ENCODE peak calls at places on chromosomes 4 and X, in six cellular contexts. O is psoas muscle; E is hepatocyte; Q is thoracic aorta; Z is cardiac muscle cell; F is CD8-positive, alpha-beta memory T cell. D is an unnamed sample.

GRCh38 chr4:2797545-2798305 is 4.8 kb downstream of the SH3BP2 start:
- DNase-seq in O (peak; percentile 52), E (no peak), Q (no peak), Z (no peak), F (peak; percentile 27), D (no peak)

GRCh38 chr4:53119685-53120084 is 246.2 kb downstream of the SCFD2 start:
- DNase-seq in O (no peak), E (peak; percentile 68), Q (no peak), Z (peak; percentile 89), F (no peak), D (no peak)

GRCh38 chrX:139192386-139192961 is 338.1 kb upstream of the F9 start:
- DNase-seq in O (no peak), E (no peak), Q (no peak), Z (no peak), F (no peak), D (no peak)

GRCh38 chrX:133307637-133308485 is 89.7 kb upstream of the TFDP3 start:
- DNase-seq in O (no peak), E (peak; percentile 8), Q (no peak), Z (peak; percentile 3), F (no peak), D (peak; percentile 29)

GRCh38 chrX:82232679-82233078 is 1030.8 kb downstream of the SH3BGRL start:
- DNase-seq in O (no peak), E (no peak), Q (no peak), Z (no peak), F (no peak), D (no peak)

GRCh38 chr4:98932539-98932938 is 3.6 kb upstream of the EIF4E start:
- DNase-seq in O (no peak), E (no peak), Q (no peak), Z (no peak), F (no peak), D (no peak)

GRCh38 chr4:127631420-127631819 is 1.3 kb upstream of the INTU start:
- DNase-seq in O (no peak), E (no peak), Q (no peak), Z (no peak), F (no peak), D (no peak)

GRCh38 chrX:134622056-134622812 is 36.0 kb downstream of the PLAC1 start:
- DNase-seq in O (no peak), E (peak; percentile 40), Q (no peak), Z (peak; percentile 89), F (no peak), D (no peak)

GRCh38 chrX:12967711-12968465 is 7.0 kb upstream of the TMSB4X start:
- DNase-seq in O (no peak), E (no peak), Q (no peak), Z (no peak), F (no peak), D (no peak)

GRCh38 chr4:119498520-119498919 is 130.1 kb downstream of the PDE5A start:
- DNase-seq in O (no peak), E (peak; percentile 8), Q (no peak), Z (peak; percentile 62), F (no peak), D (peak; percentile 25)

GRCh38 chr4:81040175-81040659 is 9.7 kb downstream of the BMP3 start:
- DNase-seq in O (no peak), E (peak; percentile 49), Q (no peak), Z (peak; percentile 55), F (no peak), D (no peak)

GRCh38 chr4:74793757-74794340 is 474 bp downstream of the BTC start:
- DNase-seq in O (peak; percentile 60), E (peak; percentile 69), Q (peak; percentile 7), Z (peak; percentile 48), F (no peak), D (no peak)

GRCh38 chrX:41122664-41123257 is 37.5 kb downstream of the USP9X start:
- DNase-seq in O (no peak), E (no peak), Q (no peak), Z (no peak), F (no peak), D (no peak)

GRCh38 chrX:7139202-7140081 is 8.1 kb upstream of the STS start:
- DNase-seq in O (no peak), E (no peak), Q (no peak), Z (peak; percentile 31), F (no peak), D (no peak)

GRCh38 chr4:139770361-139770760 is 104.7 kb downstream of the MGST2 start:
- DNase-seq in O (peak; percentile 56), E (no peak), Q (no peak), Z (no peak), F (no peak), D (peak; percentile 45)

GRCh38 chr4:2249526-2249991 is 7.6 kb upstream of the HAUS3 start:
- DNase-seq in O (no peak), E (peak; percentile 2), Q (no peak), Z (no peak), F (no peak), D (no peak)

GRCh38 chr4:168124008-168124641 is 31.8 kb downstream of the ANXA10 start:
- DNase-seq in O (no peak), E (no peak), Q (no peak), Z (no peak), F (no peak), D (no peak)

GRCh38 chrX:47200385-47201150 is 6.9 kb downstream of the UBA1 start:
- DNase-seq in O (peak; percentile 75), E (peak; percentile 55), Q (no peak), Z (peak; percentile 22), F (no peak), D (peak; percentile 22)

GRCh38 chr4:142365386-142365785 is 480.7 kb downstream of the INPP4B start:
- DNase-seq in O (no peak), E (no peak), Q (no peak), Z (no peak), F (no peak), D (no peak)

GRCh38 chr4:186132577-186133277 is 28.2 kb downstream of the FAM149A start:
- DNase-seq in O (no peak), E (peak; percentile 63), Q (no peak), Z (peak; percentile 60), F (no peak), D (no peak)

GRCh38 chr4:170270628-170271027 is 180.9 kb upstream of the AADAT start:
- DNase-seq in O (no peak), E (no peak), Q (no peak), Z (no peak), F (no peak), D (no peak)

GRCh38 chr4:7095611-7096155 is 27.8 kb upstream of the GRPEL1 start:
- DNase-seq in O (no peak), E (no peak), Q (no peak), Z (no peak), F (no peak), D (no peak)

GRCh38 chr4:2800691-2801596 is 8.1 kb downstream of the SH3BP2 start:
- DNase-seq in O (peak; percentile 80), E (peak; percentile 80), Q (no peak), Z (peak; percentile 95), F (no peak), D (peak; percentile 90)

GRCh38 chrX:97685753-97686152 is 802.0 kb downstream of the RPA4 start:
- DNase-seq in O (no peak), E (peak; percentile 57), Q (no peak), Z (peak; percentile 59), F (no peak), D (no peak)

GRCh38 chrX:40922307-40922706 is 162.9 kb upstream of the USP9X start:
- DNase-seq in O (no peak), E (peak; percentile 61), Q (no peak), Z (peak; percentile 80), F (no peak), D (no peak)

DNA sequence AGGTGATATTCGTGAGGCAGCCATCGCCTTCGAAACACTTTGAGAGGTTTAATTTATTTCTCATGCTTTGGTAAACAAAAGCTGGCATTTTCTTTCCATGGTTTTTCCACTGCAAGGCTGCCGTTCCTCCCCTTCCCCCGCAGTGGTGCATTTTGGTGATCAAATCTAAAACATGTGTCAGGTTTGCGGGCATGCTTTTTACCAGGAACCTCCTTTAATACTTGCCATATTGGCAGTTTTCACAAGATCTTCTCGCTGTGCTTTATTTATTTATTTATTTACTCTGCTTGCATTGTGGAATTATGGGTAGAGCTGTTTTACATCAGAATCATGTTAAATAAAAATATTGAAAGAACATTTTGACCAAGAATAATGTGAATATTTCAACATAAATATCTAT is 54.2 kb downstream of the STOX2 start:
- DNase-seq in O (no peak), E (no peak), Q (no peak), Z (no peak), F (no peak), D (no peak)
- H3K27ac ChIP-seq in O (no peak overlapping the region), E (no peak overlapping the region), Q (no peak overlapping the region), Z (peak overlapping the region; percentile 68), F (no peak overlapping the region), D (peak overlapping the region; percentile 78)

GRCh38 chrX:118730500-118731247 is 3.3 kb downstream of the IL13RA1 start:
- DNase-seq in O (no peak), E (no peak), Q (no peak), Z (peak; percentile 82), F (no peak), D (no peak)

GRCh38 chrX:118726887-118727685 is at the start of gene IL13RA1:
- DNase-seq in O (peak; percentile 88), E (peak; percentile 93), Q (peak; percentile 21), Z (peak; percentile 90), F (peak; percentile 1), D (peak; percentile 76)

GRCh38 chrX:118724775-118725174 is 2.6 kb upstream of the IL13RA1 start:
- DNase-seq in O (no peak), E (no peak), Q (no peak), Z (peak; percentile 55), F (no peak), D (no peak)

GRCh38 chrX:118727686-118728339 is 407 bp downstream of the IL13RA1 start:
- DNase-seq in O (peak; percentile 75), E (peak; percentile 64), Q (peak; percentile 10), Z (peak; percentile 39), F (peak; percentile 1), D (peak; percentile 37)

GRCh38 chrX:118729043-118729652 is 1.7 kb downstream of the IL13RA1 start:
- DNase-seq in O (no peak), E (no peak), Q (no peak), Z (no peak), F (no peak), D (no peak)
- H3K4me3 ChIP-seq in O (peak overlapping the region; percentile 76), E (no peak overlapping the region), Q (peak overlapping the region; percentile 83), Z (no peak overlapping the region), F (no peak overlapping the region), D (peak overlapping the region; percentile 74)

GRCh38 chr4:77332696-77333270 is 175.8 kb downstream of the CCNG2 start:
- DNase-seq in O (no peak), E (peak; percentile 48), Q (no peak), Z (no peak), F (no peak), D (no peak)
- H3K9me3 ChIP-seq in O (peaks cover 12% of the 10 kb centered on the region), E (no peaks in the 10 kb centered on the region), Q (peaks cover 20% of the 10 kb centered on the region), Z (no peaks in the 10 kb centered on the region), F (no peaks in the 10 kb centered on the region), D (peaks cover 40% of the 10 kb centered on the region)

DNA sequence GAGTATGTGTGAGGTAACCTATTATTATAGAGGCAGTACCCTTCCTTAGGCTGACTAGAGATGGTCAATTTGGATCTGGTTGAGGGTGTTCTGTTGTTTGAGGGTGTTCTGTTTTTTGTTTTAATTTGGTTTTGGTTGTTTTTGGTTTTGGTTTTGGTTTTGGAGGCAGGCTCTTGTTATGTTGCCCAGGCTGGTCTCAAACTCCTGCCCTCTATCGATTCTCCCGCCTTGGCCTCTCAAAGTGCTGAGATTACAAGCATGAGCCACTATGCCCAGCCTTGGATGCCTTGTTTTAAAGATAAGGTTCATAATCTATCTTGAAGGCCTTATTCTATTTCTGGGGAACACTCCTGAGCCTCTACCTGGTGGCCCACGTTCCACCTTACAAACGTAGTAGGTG is 902 bp downstream of the CXorf65 start:
- DNase-seq in O (no peak), E (no peak), Q (no peak), Z (no peak), F (no peak), D (no peak)
- H3K27ac ChIP-seq in O (no peak overlapping the region), E (no peak overlapping the region), Q (no peak overlapping the region), Z (no peak overlapping the region), F (peak overlapping the region; percentile 33), D (no peak overlapping the region)

D was measured in left ventricle myocardium inferior.